ENCODE peak calls at places on chromosomes 11 and 22, in six cellular contexts. O, X, A, S, D and L are unnamed samples.

GRCh38 chr11:18700375-18700774 is 1.8 kb downstream of the TMEM86A start:
- DNase-seq in O (peak; percentile 52), X (no peak), A (peak; percentile 15), S (no peak), D (no peak), L (no peak)

GRCh38 chr11:111976119-111976518 is 39.0 kb downstream of the DIXDC1 start:
- DNase-seq in O (no peak), X (no peak), A (no peak), S (no peak), D (no peak), L (no peak)

GRCh38 chr22:23681026-23681809 is 9.6 kb upstream of the RGL4 start:
- DNase-seq in O (peak; percentile 7), X (no peak), A (no peak), S (no peak), D (peak; percentile 57), L (no peak)

GRCh38 chr11:45847908-45848316 is 637 bp downstream of the CRY2 start:
- DNase-seq in O (no peak), X (peak; percentile 63), A (peak; percentile 64), S (peak; percentile 57), D (peak; percentile 79), L (peak; percentile 36)

GRCh38 chr11:118658372-118659313 is 20.8 kb downstream of the TREH start:
- DNase-seq in O (peak; percentile 51), X (peak; percentile 32), A (no peak), S (no peak), D (peak; percentile 72), L (no peak)

GRCh38 chr11:63592975-63593395 is 21.2 kb downstream of the PLAAT3 start:
- DNase-seq in O (no peak), X (no peak), A (peak; percentile 44), S (peak; percentile 18), D (no peak), L (no peak)

GRCh38 chr11:57905439-57905838 is 118.2 kb upstream of the OR9Q1 start:
- DNase-seq in O (no peak), X (no peak), A (no peak), S (peak; percentile 25), D (no peak), L (no peak)

GRCh38 chr11:34425863-34426262 is 12.9 kb upstream of the CAT start:
- DNase-seq in O (no peak), X (no peak), A (no peak), S (no peak), D (no peak), L (no peak)

GRCh38 chr11:358129-358805 is 11.0 kb upstream of the B4GALNT4 start:
- DNase-seq in O (no peak), X (no peak), A (no peak), S (no peak), D (peak; percentile 40), L (no peak)

GRCh38 chr11:111064118-111064517 is 181.4 kb upstream of the POU2AF2 start:
- DNase-seq in O (no peak), X (no peak), A (peak; percentile 92), S (no peak), D (no peak), L (no peak)

GRCh38 chr11:14934641-14935351 is 37.4 kb downstream of the CALCA start:
- DNase-seq in O (no peak), X (no peak), A (no peak), S (no peak), D (no peak), L (no peak)

GRCh38 chr11:469684-470667 is 19.9 kb downstream of the PTDSS2 start:
- DNase-seq in O (peak; percentile 72), X (no peak), A (peak; percentile 81), S (peak; percentile 62), D (peak; percentile 90), L (no peak)

GRCh38 chr11:32434387-32435151 is 770 bp downstream of the WT1 start:
- DNase-seq in O (peak; percentile 74), X (peak; percentile 67), A (no peak), S (no peak), D (no peak), L (peak; percentile 56)

GRCh38 chr11:7655253-7656217 is 17.8 kb downstream of the CYB5R2 start:
- DNase-seq in O (no peak), X (no peak), A (no peak), S (no peak), D (no peak), L (no peak)

GRCh38 chr11:1930448-1930802 is 10.9 kb downstream of the TNNT3 start:
- DNase-seq in O (no peak), X (no peak), A (no peak), S (no peak), D (no peak), L (no peak)

GRCh38 chr11:103413266-103413888 is 304.2 kb downstream of the DYNC2H1 start:
- DNase-seq in O (no peak), X (no peak), A (peak; percentile 37), S (no peak), D (no peak), L (no peak)

GRCh38 chr11:98568011-98568410 is 452.7 kb upstream of the CNTN5 start:
- DNase-seq in O (no peak), X (no peak), A (no peak), S (no peak), D (no peak), L (no peak)

GRCh38 chr11:43359432-43359818 is 705 bp downstream of the TTC17 start:
- DNase-seq in O (no peak), X (no peak), A (peak; percentile 28), S (peak; percentile 30), D (no peak), L (no peak)

GRCh38 chr11:111941963-111942362 is 4.8 kb downstream of the DIXDC1 start:
- DNase-seq in O (no peak), X (peak; percentile 61), A (no peak), S (no peak), D (no peak), L (no peak)

GRCh38 chr22:48779211-48779643 is 1048.4 kb downstream of the BRD1 start:
- DNase-seq in O (no peak), X (no peak), A (no peak), S (no peak), D (peak; percentile 48), L (no peak)

GRCh38 chr11:3001496-3001895 is 9.4 kb upstream of the NAP1L4 start:
- DNase-seq in O (no peak), X (peak; percentile 64), A (no peak), S (no peak), D (peak; percentile 82), L (peak; percentile 66)

GRCh38 chr11:43589601-43590250 is 90.8 kb upstream of the HSD17B12 start:
- DNase-seq in O (no peak), X (no peak), A (no peak), S (no peak), D (no peak), L (no peak)

GRCh38 chr11:74678591-74679512 is 52.4 kb downstream of the CHRDL2 start:
- DNase-seq in O (peak; percentile 9), X (peak; percentile 22), A (peak; percentile 44), S (no peak), D (peak; percentile 46), L (no peak)

GRCh38 chr11:65616575-65617001 is 1.0 kb downstream of the PCNX3 start:
- DNase-seq in O (peak; percentile 41), X (no peak), A (no peak), S (no peak), D (peak; percentile 66), L (no peak)

GRCh38 chr11:65619281-65619928 is 3.8 kb downstream of the PCNX3 start:
- DNase-seq in O (peak; percentile 31), X (no peak), A (no peak), S (no peak), D (peak; percentile 63), L (no peak)

GRCh38 chr11:65617136-65617850 is 1.7 kb downstream of the PCNX3 start:
- DNase-seq in O (peak; percentile 31), X (no peak), A (no peak), S (no peak), D (peak; percentile 62), L (no peak)

GRCh38 chr11:65618763-65619162 is 3.2 kb downstream of the PCNX3 start:
- DNase-seq in O (peak; percentile 29), X (no peak), A (no peak), S (no peak), D (peak; percentile 61), L (no peak)

GRCh38 chr11:65617990-65618751 is 2.6 kb downstream of the PCNX3 start:
- DNase-seq in O (peak; percentile 40), X (no peak), A (no peak), S (no peak), D (peak; percentile 64), L (no peak)
- H3K4me3 ChIP-seq in O (no peak overlapping the region), X (no peak overlapping the region), A (no peak overlapping the region), S (no peak overlapping the region), D (no peak overlapping the region), L (no peak overlapping the region)

DNA sequence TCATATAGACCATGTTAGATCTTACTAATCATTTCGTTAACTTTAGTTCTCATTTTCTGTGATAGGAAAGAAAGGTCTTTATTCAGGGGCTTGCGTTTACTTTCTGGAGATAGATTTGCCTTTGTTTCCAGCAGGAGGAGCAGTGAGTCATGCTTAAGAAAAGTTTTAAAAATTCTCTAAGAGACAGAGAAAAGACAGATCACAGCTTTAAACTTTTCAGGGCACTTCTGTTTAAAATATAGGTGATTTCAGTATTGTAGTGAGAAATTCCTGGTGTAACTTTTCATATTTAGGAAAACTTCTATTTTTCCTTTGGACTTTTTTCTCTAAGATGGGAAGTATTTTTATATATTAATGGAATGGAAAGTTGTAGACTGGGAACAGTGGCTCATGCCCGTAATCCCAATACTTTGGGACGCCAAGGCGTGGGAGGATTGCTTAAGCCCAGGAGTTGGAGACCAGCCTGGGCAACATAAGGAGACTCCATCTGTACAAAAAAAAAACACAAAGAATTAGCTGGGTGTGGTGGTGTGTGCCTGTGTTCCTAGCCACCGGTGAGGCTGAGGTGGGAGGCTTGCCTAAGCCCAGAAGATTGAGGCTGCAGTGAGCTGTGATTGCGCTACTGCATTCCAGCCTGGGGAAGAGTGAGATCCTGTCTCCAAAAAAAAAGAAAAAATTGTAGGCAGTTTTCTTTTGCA is 60.3 kb downstream of the ATXN10 start:
- DNase-seq in O (no peak), X (no peak), A (peak; percentile 47), S (no peak), D (no peak), L (no peak)
- TF ChIP-seq CTCF in O (no peak), X (peak; percentile 38), A (peak; percentile 53), S (peak; percentile 33), D (peak; percentile 28), L (no peak)

GRCh38 chr22:32723632-32724031 is 77.9 kb upstream of the TIMP3 start:
- DNase-seq in O (peak; percentile 28), X (peak; percentile 73), A (peak; percentile 96), S (peak; percentile 59), D (peak; percentile 89), L (peak; percentile 70)
- H3K4me1 ChIP-seq in O (no peaks in the 10 kb centered on the region), X (no peaks in the 10 kb centered on the region), A (peaks cover 17% of the 10 kb centered on the region), S (no peaks in the 10 kb centered on the region), D (peaks cover 14% of the 10 kb centered on the region), L (peaks cover 31% of the 10 kb centered on the region)

DNA sequence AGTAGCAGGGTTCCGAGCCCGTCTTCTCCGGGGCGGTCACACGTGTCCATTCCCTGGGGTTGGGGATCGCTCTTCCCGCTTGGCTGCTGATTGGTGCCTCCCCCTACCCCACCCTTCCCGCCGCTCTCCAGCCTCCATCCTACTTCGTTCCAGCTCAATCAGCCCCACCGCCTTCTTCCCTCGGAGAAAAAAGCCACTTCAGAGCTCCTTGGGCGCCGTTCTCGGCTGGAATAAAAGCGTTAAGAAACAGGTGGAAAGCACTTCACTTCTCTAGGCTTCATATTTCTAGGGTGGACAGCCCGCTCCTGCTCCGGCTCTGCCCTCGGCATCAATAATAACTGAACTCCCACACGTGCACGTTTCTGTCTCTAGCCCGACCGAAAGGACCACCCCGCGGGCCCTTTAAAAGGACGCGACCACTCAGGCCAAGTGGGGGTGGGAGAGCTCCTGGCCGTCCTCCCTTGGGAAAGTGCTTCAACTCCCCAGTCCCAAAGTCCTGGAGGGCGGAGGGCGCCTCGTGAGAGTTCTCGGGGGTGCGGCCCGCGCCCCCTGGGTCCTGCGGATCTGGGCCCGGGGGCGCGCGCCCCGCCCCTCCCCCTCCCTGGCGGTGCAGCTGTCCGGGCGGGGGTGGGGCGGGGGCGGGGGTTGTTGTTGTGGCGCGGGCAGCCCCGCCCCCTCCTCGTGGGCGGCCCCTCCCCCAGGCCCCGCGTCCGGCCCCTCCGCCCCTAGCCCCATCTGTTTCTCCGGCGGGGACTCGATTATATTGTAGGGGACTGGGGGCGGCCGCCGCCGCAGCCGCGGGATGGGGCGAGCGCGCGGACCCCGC is at the start of gene CECR2:
- DNase-seq in O (peak; percentile 63), X (peak; percentile 58), A (no peak), S (peak; percentile 21), D (no peak), L (peak; percentile 63)
- H3K4me3 ChIP-seq in O (peak within 1 kb of the TSS; percentile 44), X (peak within 1 kb of the TSS; percentile 81), A (no peak within 1 kb of the TSS), S (peak within 1 kb of the TSS; percentile 28), D (peak within 1 kb of the TSS; percentile 29), L (peak within 1 kb of the TSS; percentile 80)